ENCODE peak calls at places on chromosomes 11 and 22, in ten cellular contexts. One of them, this sample, is unnamed.

GRCh38 chr11:65780770-65781151 is at the start of gene AP5B1:
- DNase-seq in HFF-Myc: no peak
- DNase-seq in lower lobe of right lung: peak
- DNase-seq in Caco-2: peak
- DNase-seq in endothelial cell: peak
- DNase-seq in fibroblast of pulmonary artery: peak
- DNase-seq in neural crest cell: no peak
- DNase-seq in suprapubic skin: peak
- DNase-seq in transverse colon: peak
- DNase-seq in progenitor cell of endocrine pancreas: peak
- DNase-seq in this sample: peak

GRCh38 chr11:4683020-4683419 is 14.6 kb downstream of the OR51E2 start:
- DNase-seq in progenitor cell of endocrine pancreas: no peak
- DNase-seq in transverse colon: no peak
- DNase-seq in endothelial cell: no peak
- DNase-seq in suprapubic skin: no peak
- DNase-seq in lower lobe of right lung: no peak
- DNase-seq in Caco-2: no peak
- DNase-seq in HFF-Myc: no peak
- DNase-seq in neural crest cell: no peak
- DNase-seq in fibroblast of pulmonary artery: no peak
- DNase-seq in this sample: no peak

GRCh38 chr22:42617155-42617983 is 2.7 kb upstream of the POLDIP3 start:
- DNase-seq in transverse colon: no peak
- DNase-seq in lower lobe of right lung: no peak
- DNase-seq in Caco-2: no peak
- DNase-seq in fibroblast of pulmonary artery: no peak
- DNase-seq in endothelial cell: no peak
- DNase-seq in suprapubic skin: no peak
- DNase-seq in HFF-Myc: no peak
- DNase-seq in progenitor cell of endocrine pancreas: no peak
- DNase-seq in neural crest cell: no peak
- DNase-seq in this sample: no peak

GRCh38 chr11:29333993-29334780 is 682.6 kb downstream of the KCNA4 start:
- DNase-seq in neural crest cell: no peak
- DNase-seq in lower lobe of right lung: no peak
- DNase-seq in HFF-Myc: peak
- DNase-seq in fibroblast of pulmonary artery: peak
- DNase-seq in progenitor cell of endocrine pancreas: no peak
- DNase-seq in Caco-2: no peak
- DNase-seq in transverse colon: no peak
- DNase-seq in suprapubic skin: no peak
- DNase-seq in endothelial cell: no peak
- DNase-seq in this sample: no peak

GRCh38 chr22:27129266-27129665 is 471.9 kb downstream of the MIAT start:
- DNase-seq in Caco-2: no peak
- DNase-seq in lower lobe of right lung: no peak
- DNase-seq in progenitor cell of endocrine pancreas: no peak
- DNase-seq in HFF-Myc: no peak
- DNase-seq in suprapubic skin: no peak
- DNase-seq in fibroblast of pulmonary artery: peak
- DNase-seq in transverse colon: no peak
- DNase-seq in endothelial cell: no peak
- DNase-seq in neural crest cell: no peak
- DNase-seq in this sample: no peak

GRCh38 chr11:75200051-75200450 is 40.5 kb upstream of the TPBGL start:
- DNase-seq in suprapubic skin: no peak
- DNase-seq in progenitor cell of endocrine pancreas: no peak
- DNase-seq in endothelial cell: no peak
- DNase-seq in neural crest cell: no peak
- DNase-seq in HFF-Myc: no peak
- DNase-seq in Caco-2: peak
- DNase-seq in fibroblast of pulmonary artery: peak
- DNase-seq in transverse colon: no peak
- DNase-seq in lower lobe of right lung: no peak
- DNase-seq in this sample: no peak

GRCh38 chr11:77093987-77094840 is 8.4 kb upstream of the OMP start:
- DNase-seq in suprapubic skin: no peak
- DNase-seq in transverse colon: no peak
- DNase-seq in HFF-Myc: no peak
- DNase-seq in Caco-2: no peak
- DNase-seq in progenitor cell of endocrine pancreas: no peak
- DNase-seq in neural crest cell: no peak
- DNase-seq in endothelial cell: no peak
- DNase-seq in lower lobe of right lung: peak
- DNase-seq in fibroblast of pulmonary artery: no peak
- DNase-seq in this sample: no peak

GRCh38 chr22:42780070-42780540 is 59.4 kb upstream of the A4GALT start:
- DNase-seq in transverse colon: peak
- DNase-seq in Caco-2: peak
- DNase-seq in fibroblast of pulmonary artery: peak
- DNase-seq in HFF-Myc: peak
- DNase-seq in lower lobe of right lung: no peak
- DNase-seq in endothelial cell: peak
- DNase-seq in neural crest cell: peak
- DNase-seq in suprapubic skin: no peak
- DNase-seq in progenitor cell of endocrine pancreas: peak
- DNase-seq in this sample: no peak

GRCh38 chr11:106231591-106231990 is 154.1 kb downstream of the AASDHPPT start:
- DNase-seq in endothelial cell: no peak
- DNase-seq in Caco-2: no peak
- DNase-seq in neural crest cell: no peak
- DNase-seq in lower lobe of right lung: no peak
- DNase-seq in progenitor cell of endocrine pancreas: no peak
- DNase-seq in suprapubic skin: no peak
- DNase-seq in transverse colon: no peak
- DNase-seq in fibroblast of pulmonary artery: peak
- DNase-seq in HFF-Myc: peak
- DNase-seq in this sample: no peak

GRCh38 chr11:100328626-100329340 is 358.3 kb upstream of the ARHGAP42 start:
- DNase-seq in progenitor cell of endocrine pancreas: no peak
- DNase-seq in Caco-2: peak
- DNase-seq in fibroblast of pulmonary artery: no peak
- DNase-seq in suprapubic skin: no peak
- DNase-seq in endothelial cell: no peak
- DNase-seq in lower lobe of right lung: no peak
- DNase-seq in neural crest cell: no peak
- DNase-seq in transverse colon: no peak
- DNase-seq in HFF-Myc: no peak
- DNase-seq in this sample: no peak
- TF ChIP-seq CTCF in progenitor cell of endocrine pancreas: no peak
- TF ChIP-seq CTCF in Caco-2: no peak
- TF ChIP-seq CTCF in fibroblast of pulmonary artery: no peak
- TF ChIP-seq CTCF in suprapubic skin: no peak
- TF ChIP-seq CTCF in endothelial cell: no peak
- TF ChIP-seq CTCF in lower lobe of right lung: no peak
- TF ChIP-seq CTCF in neural crest cell: no peak
- TF ChIP-seq CTCF in transverse colon: no peak
- TF ChIP-seq CTCF in HFF-Myc: no peak
- TF ChIP-seq CTCF in this sample: no peak

GRCh38 chr22:50545522-50546325 is at the start of gene KLHDC7B:
- DNase-seq in Caco-2: no peak
- DNase-seq in progenitor cell of endocrine pancreas: no peak
- DNase-seq in neural crest cell: no peak
- DNase-seq in HFF-Myc: no peak
- DNase-seq in endothelial cell: no peak
- DNase-seq in lower lobe of right lung: peak
- DNase-seq in fibroblast of pulmonary artery: no peak
- DNase-seq in transverse colon: no peak
- DNase-seq in suprapubic skin: no peak
- DNase-seq in this sample: no peak

GRCh38 chr22:50544746-50545253 is 899 bp upstream of the KLHDC7B start:
- DNase-seq in suprapubic skin: peak
- DNase-seq in endothelial cell: no peak
- DNase-seq in HFF-Myc: no peak
- DNase-seq in neural crest cell: no peak
- DNase-seq in Caco-2: no peak
- DNase-seq in fibroblast of pulmonary artery: no peak
- DNase-seq in lower lobe of right lung: peak
- DNase-seq in transverse colon: peak
- DNase-seq in progenitor cell of endocrine pancreas: no peak
- DNase-seq in this sample: peak

GRCh38 chr22:50540352-50540751 is 5.3 kb upstream of the KLHDC7B start:
- DNase-seq in HFF-Myc: no peak
- DNase-seq in progenitor cell of endocrine pancreas: no peak
- DNase-seq in Caco-2: no peak
- DNase-seq in endothelial cell: no peak
- DNase-seq in fibroblast of pulmonary artery: no peak
- DNase-seq in neural crest cell: no peak
- DNase-seq in suprapubic skin: no peak
- DNase-seq in transverse colon: no peak
- DNase-seq in lower lobe of right lung: no peak
- DNase-seq in this sample: no peak

GRCh38 chr22:50544078-50544745 is 1.5 kb upstream of the KLHDC7B start:
- DNase-seq in neural crest cell: peak
- DNase-seq in HFF-Myc: no peak
- DNase-seq in endothelial cell: peak
- DNase-seq in progenitor cell of endocrine pancreas: peak
- DNase-seq in lower lobe of right lung: peak
- DNase-seq in transverse colon: peak
- DNase-seq in suprapubic skin: peak
- DNase-seq in Caco-2: no peak
- DNase-seq in fibroblast of pulmonary artery: peak
- DNase-seq in this sample: peak

GRCh38 chr22:50542416-50542927 is 3.2 kb upstream of the KLHDC7B start:
- DNase-seq in neural crest cell: no peak
- DNase-seq in endothelial cell: no peak
- DNase-seq in lower lobe of right lung: no peak
- DNase-seq in Caco-2: no peak
- DNase-seq in transverse colon: peak
- DNase-seq in progenitor cell of endocrine pancreas: no peak
- DNase-seq in suprapubic skin: no peak
- DNase-seq in fibroblast of pulmonary artery: no peak
- DNase-seq in HFF-Myc: no peak
- DNase-seq in this sample: no peak
- TF ChIP-seq CTCF in neural crest cell: no peak
- TF ChIP-seq CTCF in endothelial cell: no peak
- TF ChIP-seq CTCF in lower lobe of right lung: no peak
- TF ChIP-seq CTCF in Caco-2: no peak
- TF ChIP-seq CTCF in transverse colon: no peak
- TF ChIP-seq CTCF in progenitor cell of endocrine pancreas: no peak
- TF ChIP-seq CTCF in suprapubic skin: no peak
- TF ChIP-seq CTCF in fibroblast of pulmonary artery: no peak
- TF ChIP-seq CTCF in HFF-Myc: no peak
- TF ChIP-seq CTCF in this sample: no peak

GRCh38 chr22:38718414-38718813 is 12.7 kb downstream of the GTPBP1 start:
- DNase-seq in endothelial cell: peak
- DNase-seq in neural crest cell: no peak
- DNase-seq in fibroblast of pulmonary artery: peak
- DNase-seq in progenitor cell of endocrine pancreas: no peak
- DNase-seq in transverse colon: peak
- DNase-seq in HFF-Myc: peak
- DNase-seq in Caco-2: peak
- DNase-seq in suprapubic skin: peak
- DNase-seq in lower lobe of right lung: peak
- DNase-seq in this sample: no peak
- TF ChIP-seq CTCF in endothelial cell: peak
- TF ChIP-seq CTCF in neural crest cell: peak
- TF ChIP-seq CTCF in fibroblast of pulmonary artery: peak
- TF ChIP-seq CTCF in progenitor cell of endocrine pancreas: peak
- TF ChIP-seq CTCF in transverse colon: peak
- TF ChIP-seq CTCF in HFF-Myc: peak
- TF ChIP-seq CTCF in Caco-2: peak
- TF ChIP-seq CTCF in suprapubic skin: peak
- TF ChIP-seq CTCF in lower lobe of right lung: peak
- TF ChIP-seq CTCF in this sample: no peak

GRCh38 chr11:72189448-72190250 is 2.3 kb upstream of the FOLR1 start:
- DNase-seq in Caco-2: peak
- DNase-seq in fibroblast of pulmonary artery: no peak
- DNase-seq in progenitor cell of endocrine pancreas: no peak
- DNase-seq in endothelial cell: no peak
- DNase-seq in lower lobe of right lung: peak
- DNase-seq in neural crest cell: no peak
- DNase-seq in HFF-Myc: no peak
- DNase-seq in suprapubic skin: no peak
- DNase-seq in transverse colon: no peak
- DNase-seq in this sample: no peak
- TF ChIP-seq CTCF in Caco-2: no peak
- TF ChIP-seq CTCF in fibroblast of pulmonary artery: no peak
- TF ChIP-seq CTCF in progenitor cell of endocrine pancreas: no peak
- TF ChIP-seq CTCF in endothelial cell: no peak
- TF ChIP-seq CTCF in lower lobe of right lung: no peak
- TF ChIP-seq CTCF in neural crest cell: no peak
- TF ChIP-seq CTCF in HFF-Myc: no peak
- TF ChIP-seq CTCF in suprapubic skin: no peak
- TF ChIP-seq CTCF in transverse colon: no peak
- TF ChIP-seq CTCF in this sample: no peak

GRCh38 chr11:1401656-1402221 is 12.0 kb downstream of the BRSK2 start:
- DNase-seq in HFF-Myc: peak
- DNase-seq in progenitor cell of endocrine pancreas: peak
- DNase-seq in endothelial cell: peak
- DNase-seq in fibroblast of pulmonary artery: peak
- DNase-seq in Caco-2: no peak
- DNase-seq in transverse colon: peak
- DNase-seq in neural crest cell: peak
- DNase-seq in suprapubic skin: no peak
- DNase-seq in lower lobe of right lung: peak
- DNase-seq in this sample: peak
- TF ChIP-seq CTCF in HFF-Myc: no peak
- TF ChIP-seq CTCF in progenitor cell of endocrine pancreas: no peak
- TF ChIP-seq CTCF in endothelial cell: no peak
- TF ChIP-seq CTCF in fibroblast of pulmonary artery: no peak
- TF ChIP-seq CTCF in Caco-2: no peak
- TF ChIP-seq CTCF in transverse colon: no peak
- TF ChIP-seq CTCF in neural crest cell: no peak
- TF ChIP-seq CTCF in suprapubic skin: no peak
- TF ChIP-seq CTCF in lower lobe of right lung: no peak
- TF ChIP-seq CTCF in this sample: no peak

GRCh38 chr11:61290905-61291690 is 4.0 kb downstream of the VWCE start:
- DNase-seq in lower lobe of right lung: peak
- DNase-seq in fibroblast of pulmonary artery: no peak
- DNase-seq in progenitor cell of endocrine pancreas: no peak
- DNase-seq in transverse colon: no peak
- DNase-seq in suprapubic skin: no peak
- DNase-seq in neural crest cell: no peak
- DNase-seq in endothelial cell: no peak
- DNase-seq in HFF-Myc: no peak
- DNase-seq in Caco-2: no peak
- DNase-seq in this sample: no peak
- TF ChIP-seq CTCF in lower lobe of right lung: no peak
- TF ChIP-seq CTCF in fibroblast of pulmonary artery: peak
- TF ChIP-seq CTCF in progenitor cell of endocrine pancreas: no peak
- TF ChIP-seq CTCF in transverse colon: no peak
- TF ChIP-seq CTCF in suprapubic skin: no peak
- TF ChIP-seq CTCF in neural crest cell: no peak
- TF ChIP-seq CTCF in endothelial cell: no peak
- TF ChIP-seq CTCF in HFF-Myc: peak
- TF ChIP-seq CTCF in Caco-2: no peak
- TF ChIP-seq CTCF in this sample: no peak

This sample was measured in natural killer cell.